ENCODE peak calls at places on chromosome 15, in eight cellular contexts. N is anterior cingulate cortex; V is fibroblast of pulmonary artery; H is activated CD8-positive, alpha-beta memory T cell treated with anti-CD3 and anti-CD28 coated beads, Interleukin-2, amount 50 U/mL, for 4 hours; Z is NCI-H1105 treated with DMSO at 0.1 percent for 48 hours; L is AG10803; B is sciatic nerve; Y is stromal cell of bone marrow. D is an unnamed sample.
A peak's percentile ranks its signal among the peaks of the same experiment; 100 is the strongest.

GRCh38 chr15:49135342-49135857 is 20.0 kb downstream of the COPS2 start:
- DNase-seq in N (no peak), B (no peak), L (no peak), Y (no peak), V (peak; percentile 28), H (no peak), Z (no peak), D (no peak)

GRCh38 chr15:95989392-95989791 is 341.1 kb upstream of the NR2F2 start:
- DNase-seq in Y (no peak), Z (no peak), H (no peak), V (no peak), L (no peak), B (no peak), N (no peak), D (no peak)

GRCh38 chr15:49986326-49986725 is 132.7 kb downstream of the ATP8B4 start:
- DNase-seq in B (no peak), Z (no peak), V (no peak), N (no peak), H (no peak), Y (no peak), L (peak; percentile 15), D (no peak)

GRCh38 chr15:72340366-72340765 is 20.4 kb upstream of the CELF6 start:
- DNase-seq in V (peak; percentile 40), Z (no peak), Y (no peak), H (no peak), B (no peak), N (no peak), L (peak; percentile 37), D (no peak)

GRCh38 chr15:98938804-98939203 is 68.8 kb downstream of the PGPEP1L start:
- DNase-seq in Z (no peak), N (no peak), Y (no peak), B (no peak), H (no peak), V (no peak), L (no peak), D (no peak)

GRCh38 chr15:53323197-53323596 is 436.3 kb downstream of the WDR72 start:
- DNase-seq in N (no peak), H (no peak), L (no peak), V (no peak), Y (no peak), B (no peak), Z (no peak), D (no peak)

GRCh38 chr15:98966036-98966787 is 41.4 kb downstream of the PGPEP1L start:
- DNase-seq in N (no peak), H (no peak), B (no peak), L (peak; percentile 44), V (peak; percentile 19), Y (no peak), Z (no peak), D (no peak)

GRCh38 chr15:63407612-63408011 is 26.0 kb upstream of the CA12 start:
- DNase-seq in Y (no peak), V (no peak), H (no peak), L (no peak), Z (peak; percentile 86), B (no peak), N (no peak), D (no peak)

GRCh38 chr15:50764331-50765201 is 940 bp downstream of the SPPL2A start:
- DNase-seq in N (no peak), B (no peak), V (peak; percentile 29), L (no peak), H (no peak), Y (no peak), Z (peak; percentile 35), D (no peak)

GRCh38 chr15:67685008-67685599 is 140.2 kb upstream of the SKOR1 start:
- DNase-seq in Y (peak; percentile 35), V (peak; percentile 63), H (no peak), B (no peak), N (no peak), L (peak; percentile 44), Z (peak; percentile 44), D (peak; percentile 15)

GRCh38 chr15:89303986-89304385 is 30.6 kb downstream of the POLG start:
- DNase-seq in Y (no peak), L (no peak), V (no peak), H (no peak), B (no peak), N (no peak), Z (no peak), D (no peak)

GRCh38 chr15:63284379-63284778 is 7.0 kb downstream of the APH1B start:
- DNase-seq in B (no peak), Y (no peak), L (no peak), V (no peak), N (no peak), Z (no peak), H (no peak), D (no peak)

GRCh38 chr15:36773698-36774097 is 194.3 kb downstream of the CDIN1 start:
- DNase-seq in B (no peak), L (peak; percentile 25), H (no peak), Y (no peak), V (no peak), Z (no peak), N (no peak), D (no peak)

GRCh38 chr15:56042982-56043980 is 49.9 kb upstream of the NEDD4 start:
- DNase-seq in L (no peak), B (no peak), V (no peak), Z (no peak), Y (peak; percentile 57), N (no peak), H (no peak), D (no peak)

GRCh38 chr15:101258238-101259144 is 6.6 kb upstream of the CHSY1 start:
- DNase-seq in N (no peak), Y (peak; percentile 55), V (peak; percentile 91), Z (peak; percentile 75), H (peak; percentile 58), L (peak; percentile 75), B (no peak), D (no peak)

GRCh38 chr15:59632714-59633113 is 21.1 kb downstream of the GCNT3 start:
- DNase-seq in Y (no peak), Z (no peak), N (no peak), H (no peak), V (peak; percentile 17), B (no peak), L (no peak), D (no peak)

GRCh38 chr15:34271493-34271892 is 46.7 kb downstream of the EMC4 start:
- DNase-seq in N (no peak), H (no peak), Y (peak; percentile 50), Z (no peak), V (peak; percentile 75), B (no peak), L (peak; percentile 70), D (peak; percentile 67)

GRCh38 chr15:25053000-25053815 is 98.4 kb downstream of the SNRPN start:
- DNase-seq in V (no peak), H (no peak), B (peak; percentile 15), Y (no peak), L (no peak), N (no peak), Z (no peak), D (no peak)

GRCh38 chr15:88990185-88990679 is 77.1 kb upstream of the MFGE8 start:
- DNase-seq in N (no peak), B (no peak), V (no peak), L (no peak), Y (no peak), H (no peak), Z (no peak), D (no peak)

GRCh38 chr15:65837301-65838283 is 31.7 kb upstream of the RAB11A start:
- DNase-seq in N (no peak), B (no peak), V (no peak), H (no peak), L (no peak), Z (no peak), Y (no peak), D (no peak)

GRCh38 chr15:96058103-96058851 is 272.2 kb upstream of the NR2F2 start:
- DNase-seq in Z (no peak), L (no peak), Y (no peak), B (no peak), V (no peak), H (no peak), N (no peak), D (no peak)

GRCh38 chr15:70507772-70508351 is 255.5 kb downstream of the UACA start:
- DNase-seq in L (no peak), Y (no peak), N (no peak), H (no peak), V (peak; percentile 65), Z (no peak), B (no peak), D (no peak)

GRCh38 chr15:39642011-39642640 is 61.2 kb downstream of the THBS1 start:
- DNase-seq in Z (no peak), B (no peak), H (no peak), N (no peak), L (peak; percentile 75), V (peak; percentile 62), Y (no peak), D (no peak)

GRCh38 chr15:100892013-100892355 is 12.4 kb downstream of the ALDH1A3 start:
- DNase-seq in N (no peak), B (no peak), L (no peak), H (no peak), Z (no peak), Y (no peak), V (no peak), D (no peak)

GRCh38 chr15:52407374-52407773 is 111.8 kb upstream of the MYO5C start:
- DNase-seq in H (no peak), Z (no peak), Y (no peak), L (no peak), N (no peak), B (no peak), V (no peak), D (no peak)